ENCODE peak calls at places on chromosomes 13 and 19, in four cellular contexts. H, O, D and E are unnamed samples.

GRCh38 chr19:1752757-1753728 is at the start of gene ONECUT3:
- DNase-seq in O (no peak), D (no peak), H (no peak), E (no peak)

GRCh38 chr19:17309962-17310461 is 649 bp downstream of the DDA1 start:
- DNase-seq in O (no peak), H (no peak), D (no peak), E (no peak)

GRCh38 chr13:103288114-103288513 is 221.9 kb upstream of the SLC10A2 start:
- DNase-seq in D (no peak), H (no peak), O (no peak), E (no peak)

GRCh38 chr19:34504809-34505291 is 23.3 kb downstream of the WTIP start:
- DNase-seq in D (no peak), O (no peak), H (no peak), E (no peak)

GRCh38 chr13:21076265-21076653 is 14.9 kb upstream of the LATS2 start:
- DNase-seq in O (no peak), D (no peak), H (no peak), E (no peak)

GRCh38 chr19:41479757-41480191 is 36.8 kb downstream of the ERICH4 start:
- DNase-seq in H (no peak), O (no peak), D (no peak), E (no peak)

GRCh38 chr13:51906581-51906980 is 44.8 kb downstream of the CCDC70 start:
- DNase-seq in H (no peak), O (no peak), D (no peak), E (peak; percentile 4)

GRCh38 chr13:82002693-82003092 is 1661.8 kb upstream of the SPRY2 start:
- DNase-seq in D (no peak), H (no peak), O (no peak), E (no peak)

GRCh38 chr19:17549088-17549740 is 6.2 kb upstream of the COLGALT1 start:
- DNase-seq in D (no peak), O (no peak), H (no peak), E (no peak)

GRCh38 chr13:98622926-98623325 is 46.0 kb upstream of the STK24 start:
- DNase-seq in O (no peak), H (no peak), D (no peak), E (no peak)

GRCh38 chr19:45558399-45558878 is 26.2 kb downstream of the OPA3 start:
- DNase-seq in O (peak; percentile 33), D (peak; percentile 49), H (peak; percentile 68), E (peak; percentile 33)

GRCh38 chr19:49132974-49133609 is 13.7 kb downstream of the PPFIA3 start:
- DNase-seq in D (no peak), H (peak; percentile 45), O (no peak), E (no peak)

GRCh38 chr13:113820813-113821651 is 42.8 kb downstream of the GAS6 start:
- DNase-seq in O (peak; percentile 99), H (no peak), D (peak; percentile 24), E (peak; percentile 99)

GRCh38 chr13:59623516-59623915 is 540.2 kb downstream of the DIAPH3 start:
- DNase-seq in D (no peak), O (no peak), H (no peak), E (no peak)

GRCh38 chr13:96899946-96900345 is 94.3 kb downstream of the OXGR1 start:
- DNase-seq in D (no peak), O (no peak), H (no peak), E (no peak)

GRCh38 chr13:110942248-110942981 is 27.5 kb upstream of the ANKRD10 start:
- DNase-seq in O (peak; percentile 44), H (no peak), D (no peak), E (no peak)

GRCh38 chr13:80177327-80177726 is 163.6 kb downstream of the SPRY2 start:
- DNase-seq in H (no peak), O (no peak), D (no peak), E (no peak)

GRCh38 chr19:33905473-33905936 is 108.8 kb downstream of the KCTD15 start:
- DNase-seq in O (no peak), H (no peak), D (no peak), E (peak; percentile 4)

GRCh38 chr19:48511321-48511731 is 309 bp downstream of the LMTK3 start:
- DNase-seq in D (no peak), H (no peak), O (no peak), E (no peak)

GRCh38 chr19:10044390-10044789 is 31.1 kb downstream of the RDH8 start:
- DNase-seq in H (no peak), O (no peak), D (no peak), E (no peak)

GRCh38 chr19:6457958-6458694 is 1.5 kb downstream of the SLC25A23 start:
- DNase-seq in O (no peak), D (no peak), H (no peak), E (no peak)

GRCh38 chr19:18417250-18418033 is 1.8 kb upstream of the SSBP4 start:
- DNase-seq in D (peak; percentile 68), H (no peak), O (peak; percentile 73), E (peak; percentile 90)

GRCh38 chr13:109158383-109158782 is 529.0 kb downstream of the MYO16 start:
- DNase-seq in H (no peak), D (no peak), O (no peak), E (no peak)

GRCh38 chr13:105097501-105097900 is 1438.0 kb downstream of the EFNB2 start:
- DNase-seq in H (no peak), O (no peak), D (no peak), E (no peak)

GRCh38 chr13:113373811-113374485 is 10.0 kb upstream of the GRTP1 start:
- DNase-seq in H (no peak), D (no peak), O (no peak), E (no peak)

GRCh38 chr13:48853381-48854102 is 122.2 kb upstream of the FNDC3A start:
- DNase-seq in O (peak; percentile 67), H (peak; percentile 13), D (no peak), E (peak; percentile 53)

GRCh38 chr19:14526423-14526822 is 3.0 kb upstream of the TECR start:
- DNase-seq in D (no peak), O (no peak), H (no peak), E (no peak)

GRCh38 chr19:45681391-45682015 is 10.2 kb downstream of the SNRPD2 start:
- DNase-seq in D (peak; percentile 76), H (peak; percentile 82), O (peak; percentile 69), E (peak; percentile 78)

GRCh38 chr19:41578886-41579285 is 2.9 kb downstream of the CEACAM21 start:
- DNase-seq in H (no peak), D (no peak), O (no peak), E (no peak)

GRCh38 chr13:98089246-98089645 is 53.6 kb upstream of the FARP1 start:
- DNase-seq in D (no peak), H (no peak), O (peak; percentile 76), E (peak; percentile 46)

GRCh38 chr13:106284358-106284757 is 251.1 kb downstream of the EFNB2 start:
- DNase-seq in D (no peak), O (peak; percentile 41), H (no peak), E (no peak)

GRCh38 chr13:46622918-46623256 is 69.9 kb downstream of the LRCH1 start:
- DNase-seq in O (peak; percentile 84), D (no peak), H (no peak), E (peak; percentile 60)

GRCh38 chr13:47188802-47189201 is 291.9 kb upstream of the HTR2A start:
- DNase-seq in O (peak; percentile 66), H (no peak), D (no peak), E (no peak)

GRCh38 chr13:31982540-31982939 is 49.0 kb upstream of the FRY start:
- DNase-seq in D (peak; percentile 83), H (no peak), O (peak; percentile 95), E (peak; percentile 93)